ENCODE peak calls at places on chromosomes 3 and 15, in nine cellular contexts. A is GM12878; F is fibroblast of villous mesenchyme; Q is H7; J is stimulated activated CD8-positive, alpha-beta memory T cell treated with anti-CD3 and anti-CD28 coated beads, Interleukin-15, amount 100 ng/mL, for 24 hours; M is HFFc6; O is T1000; U is MCF 10A; V is activated gamma-delta T cell treated with Interleukin-2 at 50 U/mL for 16 hours. D is an unnamed sample.

GRCh38 chr3:10957976-10958749 is 34.4 kb upstream of the SLC6A1 start:
- DNase-seq in A (no peak), F (no peak), Q (no peak), J (no peak), M (no peak), O (no peak), U (peak), V (no peak), D (no peak)

GRCh38 chr15:99928429-99928981 is 195.3 kb upstream of the LYSMD4 start:
- DNase-seq in A (peak), F (peak), Q (peak), J (peak), M (peak), O (peak), U (peak), V (peak), D (peak)

GRCh38 chr3:151895881-151896661 is 22.6 kb downstream of the SUCNR1 start:
- DNase-seq in A (no peak), F (peak), Q (no peak), J (no peak), M (no peak), O (no peak), U (no peak), V (no peak), D (no peak)

GRCh38 chr15:76327191-76328105 is 9.1 kb upstream of the ISL2 start:
- DNase-seq in A (no peak), F (peak), Q (no peak), J (no peak), M (peak), O (no peak), U (no peak), V (no peak), D (no peak)

GRCh38 chr15:100766225-100767001 is 113.2 kb upstream of the ALDH1A3 start:
- DNase-seq in A (no peak), F (no peak), Q (peak), J (no peak), M (no peak), O (no peak), U (no peak), V (no peak), D (no peak)

GRCh38 chr15:75454471-75455418 is 3.3 kb upstream of the SIN3A start:
- DNase-seq in A (no peak), F (peak), Q (peak), J (peak), M (peak), O (peak), U (no peak), V (peak), D (no peak)

GRCh38 chr3:197736010-197736490 is 654 bp downstream of the RUBCN start:
- DNase-seq in A (no peak), F (no peak), Q (peak), J (no peak), M (no peak), O (no peak), U (peak), V (peak), D (no peak)

GRCh38 chr3:43005253-43005652 is 26.1 kb downstream of the GASK1A start:
- DNase-seq in A (no peak), F (no peak), Q (no peak), J (no peak), M (no peak), O (no peak), U (peak), V (no peak), D (no peak)

GRCh38 chr3:186383026-186383993 is 21.3 kb upstream of the DGKG start:
- DNase-seq in A (no peak), F (no peak), Q (no peak), J (no peak), M (no peak), O (no peak), U (no peak), V (no peak), D (no peak)

GRCh38 chr3:127213381-127213918 is 20.5 kb downstream of the PRR23E start:
- DNase-seq in A (no peak), F (no peak), Q (peak), J (no peak), M (no peak), O (no peak), U (no peak), V (no peak), D (no peak)

GRCh38 chr15:74709892-74710291 is 14.1 kb upstream of the EDC3 start:
- DNase-seq in A (no peak), F (no peak), Q (no peak), J (no peak), M (no peak), O (no peak), U (no peak), V (no peak), D (no peak)

GRCh38 chr3:194782767-194783404 is 97.2 kb downstream of the FAM43A start:
- DNase-seq in A (no peak), F (peak), Q (no peak), J (no peak), M (peak), O (no peak), U (no peak), V (no peak), D (peak)

GRCh38 chr15:75809986-75810750 is 33.1 kb upstream of the UBE2Q2 start:
- DNase-seq in A (no peak), F (peak), Q (peak), J (no peak), M (peak), O (no peak), U (peak), V (no peak), D (no peak)

GRCh38 chr15:58331562-58331902 is 100.3 kb upstream of the LIPC start:
- DNase-seq in A (no peak), F (peak), Q (no peak), J (no peak), M (no peak), O (no peak), U (no peak), V (no peak), D (no peak)

GRCh38 chr3:126827121-126827520 is 123.1 kb downstream of the CHCHD6 start:
- DNase-seq in A (no peak), F (no peak), Q (no peak), J (no peak), M (no peak), O (no peak), U (peak), V (no peak), D (no peak)

GRCh38 chr3:171055336-171056178 is 29.0 kb upstream of the SLC2A2 start:
- DNase-seq in A (no peak), F (peak), Q (no peak), J (no peak), M (peak), O (no peak), U (no peak), V (no peak), D (no peak)

GRCh38 chr15:90294601-90295269 is 29.3 kb downstream of the NGRN start:
- DNase-seq in A (no peak), F (no peak), Q (peak), J (no peak), M (no peak), O (no peak), U (no peak), V (no peak), D (no peak)

GRCh38 chr3:143171141-143171651 is 51.6 kb downstream of the CHST2 start:
- DNase-seq in A (peak), F (peak), Q (no peak), J (no peak), M (peak), O (no peak), U (no peak), V (peak), D (peak)

GRCh38 chr3:3998140-3998977 is 199.1 kb downstream of the LRRN1 start:
- DNase-seq in A (peak), F (peak), Q (peak), J (no peak), M (no peak), O (no peak), U (peak), V (peak), D (no peak)

GRCh38 chr3:84175449-84175848 is 783.3 kb upstream of the CADM2 start:
- DNase-seq in A (no peak), F (no peak), Q (no peak), J (no peak), M (no peak), O (no peak), U (peak), V (no peak), D (no peak)

D was measured in brain pericyte.